ENCODE peak calls at places on chromosomes 16 and 17, in four cellular contexts. One of them, this sample, is unnamed.
A peak's percentile ranks its signal among the peaks of the same experiment; 100 is the strongest.

GRCh38 chr16:58506241-58507194 is 6.6 kb downstream of the NDRG4 start:
- DNase-seq in stimulated activated CD4-positive, alpha-beta T cell treated with anti-CD3 and anti-CD28 coated beads, Interleukin-4, amount 100 ng/mL, for 4 hours: no peak
- DNase-seq in A549: no peak
- DNase-seq in T follicular helper cell: no peak
- DNase-seq in this sample: peak; percentile 45

GRCh38 chr16:56800355-56800754 is 64.7 kb upstream of the SLC12A3 start:
- DNase-seq in stimulated activated CD4-positive, alpha-beta T cell treated with anti-CD3 and anti-CD28 coated beads, Interleukin-4, amount 100 ng/mL, for 4 hours: no peak
- DNase-seq in T follicular helper cell: no peak
- DNase-seq in A549: no peak
- DNase-seq in this sample: peak; percentile 15

GRCh38 chr17:59356543-59357218 is 25.2 kb downstream of the YPEL2 start:
- DNase-seq in T follicular helper cell: no peak
- DNase-seq in stimulated activated CD4-positive, alpha-beta T cell treated with anti-CD3 and anti-CD28 coated beads, Interleukin-4, amount 100 ng/mL, for 4 hours: no peak
- DNase-seq in A549: no peak
- DNase-seq in this sample: no peak

GRCh38 chr17:77160877-77161530 is 20.2 kb downstream of the SEC14L1 start:
- DNase-seq in stimulated activated CD4-positive, alpha-beta T cell treated with anti-CD3 and anti-CD28 coated beads, Interleukin-4, amount 100 ng/mL, for 4 hours: no peak
- DNase-seq in T follicular helper cell: no peak
- DNase-seq in A549: no peak
- DNase-seq in this sample: no peak

GRCh38 chr17:27247071-27247957 is 46.6 kb upstream of the WSB1 start:
- DNase-seq in stimulated activated CD4-positive, alpha-beta T cell treated with anti-CD3 and anti-CD28 coated beads, Interleukin-4, amount 100 ng/mL, for 4 hours: no peak
- DNase-seq in A549: peak; percentile 95
- DNase-seq in T follicular helper cell: no peak
- DNase-seq in this sample: no peak

GRCh38 chr17:17510456-17511292 is 14.5 kb upstream of the RASD1 start:
- DNase-seq in A549: no peak
- DNase-seq in stimulated activated CD4-positive, alpha-beta T cell treated with anti-CD3 and anti-CD28 coated beads, Interleukin-4, amount 100 ng/mL, for 4 hours: no peak
- DNase-seq in T follicular helper cell: no peak
- DNase-seq in this sample: no peak

GRCh38 chr17:60926466-60927183 is 249.0 kb downstream of the BCAS3 start:
- DNase-seq in A549: no peak
- DNase-seq in T follicular helper cell: no peak
- DNase-seq in stimulated activated CD4-positive, alpha-beta T cell treated with anti-CD3 and anti-CD28 coated beads, Interleukin-4, amount 100 ng/mL, for 4 hours: no peak
- DNase-seq in this sample: no peak

GRCh38 chr16:19853973-19854876 is 30.4 kb downstream of the GPRC5B start:
- DNase-seq in stimulated activated CD4-positive, alpha-beta T cell treated with anti-CD3 and anti-CD28 coated beads, Interleukin-4, amount 100 ng/mL, for 4 hours: no peak
- DNase-seq in T follicular helper cell: no peak
- DNase-seq in A549: no peak
- DNase-seq in this sample: peak; percentile 37

GRCh38 chr17:36949461-36949927 is 740 bp downstream of the AATF start:
- DNase-seq in T follicular helper cell: no peak
- DNase-seq in A549: no peak
- DNase-seq in stimulated activated CD4-positive, alpha-beta T cell treated with anti-CD3 and anti-CD28 coated beads, Interleukin-4, amount 100 ng/mL, for 4 hours: no peak
- DNase-seq in this sample: peak; percentile 76

GRCh38 chr17:35651467-35651866 is 64.3 kb downstream of the AP2B1 start:
- DNase-seq in A549: no peak
- DNase-seq in T follicular helper cell: no peak
- DNase-seq in stimulated activated CD4-positive, alpha-beta T cell treated with anti-CD3 and anti-CD28 coated beads, Interleukin-4, amount 100 ng/mL, for 4 hours: no peak
- DNase-seq in this sample: no peak

GRCh38 chr17:46121165-46121764 is 72.0 kb downstream of the KANSL1 start:
- DNase-seq in stimulated activated CD4-positive, alpha-beta T cell treated with anti-CD3 and anti-CD28 coated beads, Interleukin-4, amount 100 ng/mL, for 4 hours: no peak
- DNase-seq in A549: no peak
- DNase-seq in T follicular helper cell: no peak
- DNase-seq in this sample: no peak

GRCh38 chr17:57486978-57487377 is 230.7 kb downstream of the MSI2 start:
- DNase-seq in stimulated activated CD4-positive, alpha-beta T cell treated with anti-CD3 and anti-CD28 coated beads, Interleukin-4, amount 100 ng/mL, for 4 hours: no peak
- DNase-seq in A549: no peak
- DNase-seq in T follicular helper cell: no peak
- DNase-seq in this sample: no peak

GRCh38 chr17:50290074-50290702 is 15.9 kb downstream of the TMEM92 start:
- DNase-seq in A549: peak; percentile 87
- DNase-seq in stimulated activated CD4-positive, alpha-beta T cell treated with anti-CD3 and anti-CD28 coated beads, Interleukin-4, amount 100 ng/mL, for 4 hours: no peak
- DNase-seq in T follicular helper cell: no peak
- DNase-seq in this sample: no peak

GRCh38 chr17:80270836-80271235 is 10.2 kb downstream of the RNF213 start:
- DNase-seq in A549: peak; percentile 59
- DNase-seq in T follicular helper cell: peak; percentile 28
- DNase-seq in stimulated activated CD4-positive, alpha-beta T cell treated with anti-CD3 and anti-CD28 coated beads, Interleukin-4, amount 100 ng/mL, for 4 hours: peak; percentile 48
- DNase-seq in this sample: peak; percentile 76

GRCh38 chr16:1691276-1691675 is 13.2 kb downstream of the JPT2 start:
- DNase-seq in T follicular helper cell: no peak
- DNase-seq in stimulated activated CD4-positive, alpha-beta T cell treated with anti-CD3 and anti-CD28 coated beads, Interleukin-4, amount 100 ng/mL, for 4 hours: no peak
- DNase-seq in A549: peak; percentile 52
- DNase-seq in this sample: no peak

GRCh38 chr17:78609198-78609597 is 32.0 kb upstream of the DNAH17 start:
- DNase-seq in T follicular helper cell: no peak
- DNase-seq in stimulated activated CD4-positive, alpha-beta T cell treated with anti-CD3 and anti-CD28 coated beads, Interleukin-4, amount 100 ng/mL, for 4 hours: no peak
- DNase-seq in A549: no peak
- DNase-seq in this sample: no peak

GRCh38 chr17:82358467-82359350 is at the start of gene TEX19:
- DNase-seq in T follicular helper cell: no peak
- DNase-seq in A549: peak; percentile 70
- DNase-seq in stimulated activated CD4-positive, alpha-beta T cell treated with anti-CD3 and anti-CD28 coated beads, Interleukin-4, amount 100 ng/mL, for 4 hours: no peak
- DNase-seq in this sample: peak; percentile 82

GRCh38 chr17:34578016-34578415 is 1.4 kb upstream of the TMEM132E start:
- DNase-seq in A549: no peak
- DNase-seq in stimulated activated CD4-positive, alpha-beta T cell treated with anti-CD3 and anti-CD28 coated beads, Interleukin-4, amount 100 ng/mL, for 4 hours: no peak
- DNase-seq in T follicular helper cell: no peak
- DNase-seq in this sample: peak; percentile 99

GRCh38 chr17:29243792-29244191 is 2.9 kb upstream of the CRYBA1 start:
- DNase-seq in stimulated activated CD4-positive, alpha-beta T cell treated with anti-CD3 and anti-CD28 coated beads, Interleukin-4, amount 100 ng/mL, for 4 hours: no peak
- DNase-seq in A549: peak; percentile 83
- DNase-seq in T follicular helper cell: no peak
- DNase-seq in this sample: peak; percentile 71

GRCh38 chr17:75487351-75488070 is 27.8 kb downstream of the CASKIN2 start:
- DNase-seq in A549: no peak
- DNase-seq in T follicular helper cell: no peak
- DNase-seq in stimulated activated CD4-positive, alpha-beta T cell treated with anti-CD3 and anti-CD28 coated beads, Interleukin-4, amount 100 ng/mL, for 4 hours: peak; percentile 15
- DNase-seq in this sample: no peak

GRCh38 chr16:12764813-12765212 is 38.9 kb downstream of the CPPED1 start:
- DNase-seq in stimulated activated CD4-positive, alpha-beta T cell treated with anti-CD3 and anti-CD28 coated beads, Interleukin-4, amount 100 ng/mL, for 4 hours: no peak
- DNase-seq in A549: no peak
- DNase-seq in T follicular helper cell: no peak
- DNase-seq in this sample: no peak

GRCh38 chr16:87033541-87034300 is 283.5 kb downstream of the C16orf95 start:
- DNase-seq in A549: no peak
- DNase-seq in stimulated activated CD4-positive, alpha-beta T cell treated with anti-CD3 and anti-CD28 coated beads, Interleukin-4, amount 100 ng/mL, for 4 hours: no peak
- DNase-seq in T follicular helper cell: no peak
- DNase-seq in this sample: peak; percentile 20

GRCh38 chr16:64982581-64982980 is 139.3 kb downstream of the CDH11 start:
- DNase-seq in A549: no peak
- DNase-seq in T follicular helper cell: no peak
- DNase-seq in stimulated activated CD4-positive, alpha-beta T cell treated with anti-CD3 and anti-CD28 coated beads, Interleukin-4, amount 100 ng/mL, for 4 hours: no peak
- DNase-seq in this sample: no peak

GRCh38 chr17:32590974-32591373 is 104.2 kb downstream of the CDK5R1 start:
- DNase-seq in stimulated activated CD4-positive, alpha-beta T cell treated with anti-CD3 and anti-CD28 coated beads, Interleukin-4, amount 100 ng/mL, for 4 hours: no peak
- DNase-seq in A549: no peak
- DNase-seq in T follicular helper cell: no peak
- DNase-seq in this sample: peak; percentile 90

GRCh38 chr17:65750678-65751077 is 189.2 kb upstream of the AXIN2 start:
- DNase-seq in stimulated activated CD4-positive, alpha-beta T cell treated with anti-CD3 and anti-CD28 coated beads, Interleukin-4, amount 100 ng/mL, for 4 hours: peak; percentile 21
- DNase-seq in A549: peak; percentile 91
- DNase-seq in T follicular helper cell: peak; percentile 52
- DNase-seq in this sample: no peak

GRCh38 chr17:81684442-81684911 is 666 bp downstream of the HGS start:
- DNase-seq in T follicular helper cell: no peak
- DNase-seq in A549: no peak
- DNase-seq in stimulated activated CD4-positive, alpha-beta T cell treated with anti-CD3 and anti-CD28 coated beads, Interleukin-4, amount 100 ng/mL, for 4 hours: no peak
- DNase-seq in this sample: no peak

GRCh38 chr16:4597174-4597573 is 17.5 kb downstream of the UBALD1 start:
- DNase-seq in T follicular helper cell: no peak
- DNase-seq in stimulated activated CD4-positive, alpha-beta T cell treated with anti-CD3 and anti-CD28 coated beads, Interleukin-4, amount 100 ng/mL, for 4 hours: no peak
- DNase-seq in A549: no peak
- DNase-seq in this sample: no peak

GRCh38 chr17:39674702-39675389 is 6.6 kb downstream of the PNMT start:
- DNase-seq in T follicular helper cell: no peak
- DNase-seq in A549: peak; percentile 23
- DNase-seq in stimulated activated CD4-positive, alpha-beta T cell treated with anti-CD3 and anti-CD28 coated beads, Interleukin-4, amount 100 ng/mL, for 4 hours: no peak
- DNase-seq in this sample: peak; percentile 76

GRCh38 chr17:78241277-78242023 is 10.0 kb downstream of the TMEM235 start:
- DNase-seq in stimulated activated CD4-positive, alpha-beta T cell treated with anti-CD3 and anti-CD28 coated beads, Interleukin-4, amount 100 ng/mL, for 4 hours: no peak
- DNase-seq in T follicular helper cell: no peak
- DNase-seq in A549: peak; percentile 93
- DNase-seq in this sample: peak; percentile 82

GRCh38 chr17:66819466-66819865 is 15.5 kb upstream of the CACNG5 start:
- DNase-seq in T follicular helper cell: no peak
- DNase-seq in A549: no peak
- DNase-seq in stimulated activated CD4-positive, alpha-beta T cell treated with anti-CD3 and anti-CD28 coated beads, Interleukin-4, amount 100 ng/mL, for 4 hours: no peak
- DNase-seq in this sample: no peak

GRCh38 chr17:31339906-31340661 is 18.7 kb upstream of the EVI2A start:
- DNase-seq in A549: no peak
- DNase-seq in stimulated activated CD4-positive, alpha-beta T cell treated with anti-CD3 and anti-CD28 coated beads, Interleukin-4, amount 100 ng/mL, for 4 hours: no peak
- DNase-seq in T follicular helper cell: no peak
- DNase-seq in this sample: no peak

GRCh38 chr17:38967290-38967738 is at the start of gene FBXO47:
- DNase-seq in stimulated activated CD4-positive, alpha-beta T cell treated with anti-CD3 and anti-CD28 coated beads, Interleukin-4, amount 100 ng/mL, for 4 hours: peak; percentile 69
- DNase-seq in T follicular helper cell: peak; percentile 67
- DNase-seq in A549: peak; percentile 98
- DNase-seq in this sample: peak; percentile 13

GRCh38 chr16:23527961-23528634 is 17.8 kb upstream of the GGA2 start:
- DNase-seq in stimulated activated CD4-positive, alpha-beta T cell treated with anti-CD3 and anti-CD28 coated beads, Interleukin-4, amount 100 ng/mL, for 4 hours: no peak
- DNase-seq in T follicular helper cell: no peak
- DNase-seq in A549: peak; percentile 22
- DNase-seq in this sample: no peak

GRCh38 chr17:38322156-38322779 is 21.5 kb downstream of the GPR179 start:
- DNase-seq in stimulated activated CD4-positive, alpha-beta T cell treated with anti-CD3 and anti-CD28 coated beads, Interleukin-4, amount 100 ng/mL, for 4 hours: peak; percentile 68
- DNase-seq in T follicular helper cell: peak; percentile 55
- DNase-seq in A549: peak; percentile 68
- DNase-seq in this sample: peak; percentile 85

GRCh38 chr17:75566456-75567233 is 21.0 kb upstream of the MYO15B start:
- DNase-seq in T follicular helper cell: no peak
- DNase-seq in stimulated activated CD4-positive, alpha-beta T cell treated with anti-CD3 and anti-CD28 coated beads, Interleukin-4, amount 100 ng/mL, for 4 hours: no peak
- DNase-seq in A549: no peak
- DNase-seq in this sample: no peak

GRCh38 chr16:13186813-13187212 is 285.4 kb downstream of the SHISA9 start:
- DNase-seq in A549: peak; percentile 15
- DNase-seq in T follicular helper cell: no peak
- DNase-seq in stimulated activated CD4-positive, alpha-beta T cell treated with anti-CD3 and anti-CD28 coated beads, Interleukin-4, amount 100 ng/mL, for 4 hours: no peak
- DNase-seq in this sample: peak; percentile 42

GRCh38 chr17:53344778-53345177 is 477.9 kb upstream of the KIF2B start:
- DNase-seq in A549: no peak
- DNase-seq in T follicular helper cell: no peak
- DNase-seq in stimulated activated CD4-positive, alpha-beta T cell treated with anti-CD3 and anti-CD28 coated beads, Interleukin-4, amount 100 ng/mL, for 4 hours: no peak
- DNase-seq in this sample: no peak

GRCh38 chr16:82043680-82044584 is 8.9 kb downstream of the HSD17B2 start:
- DNase-seq in stimulated activated CD4-positive, alpha-beta T cell treated with anti-CD3 and anti-CD28 coated beads, Interleukin-4, amount 100 ng/mL, for 4 hours: no peak
- DNase-seq in A549: no peak
- DNase-seq in T follicular helper cell: no peak
- DNase-seq in this sample: peak; percentile 74